ENCODE peak calls at places on chromosomes 3 and 15, in four cellular contexts. C is hepatocyte, A is HCT116, W is left ventricle myocardium inferior. L is an unnamed sample. For H3K4me1, the result is how much of the 10 kb centered on the place peaks cover.

GRCh38 chr3:127790009-127790533 is 32.2 kb downstream of the MGLL start:
- DNase-seq in W (no peak), A (no peak), C (no peak), L (no peak)

GRCh38 chr15:91926871-91927270 is 73.4 kb downstream of the SLCO3A1 start:
- DNase-seq in W (no peak), A (no peak), C (no peak), L (no peak)

GRCh38 chr3:56753206-56753605 is 48.5 kb downstream of the ARHGEF3 start:
- DNase-seq in C (no peak), W (no peak), A (no peak), L (no peak)

GRCh38 chr3:31880020-31880419 is 101.0 kb downstream of the OSBPL10 start:
- DNase-seq in C (peak), W (no peak), A (no peak), L (no peak)

GRCh38 chr15:41258706-41259471 is 27.8 kb downstream of the CHP1 start:
- DNase-seq in C (peak), W (no peak), A (no peak), L (peak)

GRCh38 chr3:17081520-17081919 is 196.8 kb downstream of the PLCL2 start:
- DNase-seq in W (no peak), A (no peak), C (no peak), L (no peak)

GRCh38 chr15:58545307-58546065 is 113.7 kb downstream of the LIPC start:
- DNase-seq in A (no peak), C (no peak), W (no peak), L (no peak)

GRCh38 chr3:60010778-60011177 is 961.0 kb upstream of the CFAP20DC start:
- DNase-seq in C (no peak), W (no peak), A (no peak), L (peak)

GRCh38 chr3:4524423-4524769 is 31.2 kb downstream of the ITPR1 start:
- DNase-seq in C (no peak), W (no peak), A (no peak), L (no peak)

GRCh38 chr15:38991126-38991525 is 426.5 kb upstream of the RASGRP1 start:
- DNase-seq in C (peak), W (no peak), A (peak), L (no peak)

GRCh38 chr3:159904455-159904854 is 84.2 kb upstream of the IL12A start:
- DNase-seq in W (no peak), C (no peak), A (no peak), L (no peak)

GRCh38 chr3:48556796-48557626 is at the start of gene PFKFB4:
- DNase-seq in C (peak), A (peak), W (peak), L (peak)

GRCh38 chr15:68268405-68268804 is 9.1 kb upstream of the FEM1B start:
- DNase-seq in A (no peak), W (no peak), C (no peak), L (no peak)

GRCh38 chr15:80580107-80580506 is 115.0 kb upstream of the ABHD17C start:
- DNase-seq in W (no peak), C (no peak), A (no peak), L (no peak)

GRCh38 chr15:58432421-58432820 is 630 bp downstream of the LIPC start:
- DNase-seq in C (no peak), W (no peak), A (no peak), L (peak)

GRCh38 chr15:56042982-56043980 is 49.9 kb upstream of the NEDD4 start:
- DNase-seq in A (no peak), C (no peak), W (no peak), L (no peak)

GRCh38 chr15:100765458-100766224 is 114.0 kb upstream of the ALDH1A3 start:
- DNase-seq in C (no peak), W (no peak), A (no peak), L (no peak)

DNA sequence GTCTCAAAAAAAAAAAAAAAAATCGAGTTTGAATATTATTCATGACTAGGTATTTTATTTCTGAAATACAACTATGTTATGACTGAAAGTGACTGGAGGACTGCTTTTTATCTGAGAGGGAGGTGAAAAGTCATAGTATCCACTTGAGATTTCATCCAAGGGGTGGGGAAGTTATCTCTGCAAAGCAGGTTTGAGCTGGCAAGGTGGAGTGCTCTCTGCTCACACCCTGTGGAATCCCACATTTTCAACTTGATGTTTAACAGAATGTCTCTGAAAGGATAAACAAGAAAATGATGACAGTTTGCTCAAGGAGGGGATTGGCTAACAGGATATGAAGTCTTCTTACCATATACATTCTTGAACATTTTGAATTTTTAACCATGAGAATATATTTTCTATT is 27.3 kb upstream of the SEC62 start:
- DNase-seq in A (no peak), W (no peak), C (no peak), L (no peak)
- H3K4me1 ChIP-seq in A (under half), W (under half), C (under half), L (under half)

GRCh38 chr3:177307391-177307790 is 110.1 kb upstream of the TBL1XR1 start:
- DNase-seq in C (no peak), A (no peak), W (no peak), L (no peak)
- TF ChIP-seq CTCF in C (no peak), A (no peak), W (no peak), L (no peak)

GRCh38 chr3:76702676-76703075 is 337.2 kb upstream of the ROBO2 start:
- DNase-seq in W (no peak), A (no peak), C (no peak), L (no peak)
- H3K4me1 ChIP-seq in W (under half), A (under half), C (under half), L (under half)

DNA sequence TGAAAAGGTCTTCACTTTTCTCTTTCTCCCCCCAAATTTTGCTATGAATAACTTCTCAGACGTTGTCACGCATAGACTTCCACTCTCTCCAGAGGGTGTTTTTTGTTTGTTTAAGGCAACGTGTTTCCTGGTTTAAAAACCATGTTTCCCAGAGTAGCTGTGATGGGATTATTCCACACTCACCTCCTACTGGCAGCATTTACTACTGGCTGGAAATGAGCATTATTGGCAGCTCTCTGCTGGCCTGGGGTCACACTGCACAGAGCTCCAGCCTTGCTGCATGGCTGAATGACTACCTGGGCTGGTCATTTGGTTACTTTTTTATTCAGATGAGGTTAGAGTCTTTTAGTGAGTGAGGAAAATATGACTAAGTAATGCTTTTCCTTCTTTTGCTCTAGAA is 65.2 kb downstream of the RARB start:
- DNase-seq in A (no peak), C (no peak), W (no peak), L (no peak)
- TF ChIP-seq CTCF in A (no peak), C (no peak), W (no peak), L (no peak)

DNA sequence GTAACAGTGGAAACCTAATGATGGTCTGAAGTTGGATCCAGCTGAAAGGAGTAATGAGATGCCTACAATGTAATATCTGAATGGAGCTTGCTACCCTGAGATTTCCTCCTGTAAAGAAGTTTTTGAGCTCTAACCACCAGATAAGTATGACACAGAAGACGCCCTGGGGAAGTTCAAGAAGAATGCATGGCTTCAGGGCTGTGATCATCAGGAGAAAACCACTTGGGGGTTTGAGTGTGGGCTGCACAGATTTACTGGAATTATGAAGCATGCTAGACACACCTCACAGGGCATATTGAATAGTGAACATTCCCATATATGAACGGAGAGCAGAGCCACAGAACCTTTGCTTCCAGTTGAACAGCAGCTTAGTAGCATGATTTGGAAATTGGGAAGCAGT is 10.6 kb upstream of the CCDC80 start:
- DNase-seq in W (no peak), C (no peak), A (no peak), L (no peak)
- H3K4me1 ChIP-seq in W (under half), C (under half), A (under half), L (under half)

GRCh38 chr15:29471306-29471705 is 201.7 kb upstream of the NSMCE3 start:
- DNase-seq in C (no peak), W (no peak), A (no peak), L (no peak)
- TF ChIP-seq CTCF in C (no peak), W (no peak), A (no peak), L (no peak)